ENCODE peak calls at places on chromosomes 13 and 19, in five cellular contexts. O is K562, P is H1, H is GM12878, N is HepG2. U is an unnamed sample.

GRCh38 chr19:16051254-16052025 is 24.9 kb upstream of the TPM4 start:
- DNase-seq in O (no peak), P (no peak), H (no peak), N (no peak), U (peak; percentile 51)

GRCh38 chr13:26991508-26992181 is 180.0 kb downstream of the USP12 start:
- DNase-seq in O (no peak), P (no peak), H (no peak), N (peak; percentile 97), U (no peak)

GRCh38 chr13:64371045-64371444 is 2859.1 kb downstream of the PCDH9 start:
- DNase-seq in O (no peak), P (no peak), H (no peak), N (no peak), U (peak; percentile 37)

GRCh38 chr19:19860756-19861390 is 4.8 kb upstream of the ZNF253 start:
- DNase-seq in O (peak; percentile 11), P (peak; percentile 93), H (no peak), N (no peak), U (no peak)

GRCh38 chr13:23621316-23621645 is 51.1 kb downstream of the TNFRSF19 start:
- DNase-seq in O (no peak), P (no peak), H (no peak), N (peak; percentile 20), U (no peak)

GRCh38 chr13:114109646-114110045 is 22.8 kb downstream of the RASA3 start:
- DNase-seq in O (no peak), P (no peak), H (no peak), N (no peak), U (no peak)

GRCh38 chr13:20411638-20412342 is 113.9 kb downstream of the CRYL1 start:
- DNase-seq in O (no peak), P (no peak), H (peak; percentile 75), N (no peak), U (no peak)

GRCh38 chr19:16429066-16429758 is 42.6 kb downstream of the EPS15L1 start:
- DNase-seq in O (no peak), P (no peak), H (no peak), N (no peak), U (no peak)

GRCh38 chr19:708154-709141 is at the start of gene PALM:
- DNase-seq in O (peak; percentile 82), P (no peak), H (no peak), N (peak; percentile 39), U (no peak)

GRCh38 chr19:5964816-5965565 is 12.9 kb downstream of the RANBP3 start:
- DNase-seq in O (no peak), P (no peak), H (no peak), N (no peak), U (no peak)

GRCh38 chr13:103386341-103386740 is 320.1 kb upstream of the SLC10A2 start:
- DNase-seq in O (no peak), P (no peak), H (no peak), N (no peak), U (no peak)

GRCh38 chr19:38142176-38143035 is 81.6 kb downstream of the DPF1 start:
- DNase-seq in O (peak; percentile 75), P (peak; percentile 41), H (no peak), N (peak; percentile 33), U (no peak)

GRCh38 chr13:99439048-99439447 is 62.2 kb upstream of the TM9SF2 start:
- DNase-seq in O (no peak), P (no peak), H (no peak), N (no peak), U (no peak)

GRCh38 chr13:24997367-24997967 is 98.5 kb upstream of the PABPC3 start:
- DNase-seq in O (peak; percentile 14), P (no peak), H (no peak), N (peak; percentile 22), U (no peak)

GRCh38 chr13:40992678-40993077 is 26.4 kb downstream of the ELF1 start:
- DNase-seq in O (no peak), P (no peak), H (no peak), N (no peak), U (no peak)

GRCh38 chr19:19750131-19750841 is 17.4 kb upstream of the ZNF14 start:
- DNase-seq in O (no peak), P (no peak), H (no peak), N (no peak), U (no peak)

GRCh38 chr19:18397242-18398202 is at the start of gene LRRC25:
- DNase-seq in O (peak; percentile 72), P (no peak), H (no peak), N (no peak), U (no peak)

GRCh38 chr13:40181203-40181845 is 485.1 kb downstream of the FOXO1 start:
- DNase-seq in O (peak; percentile 16), P (no peak), H (no peak), N (peak; percentile 56), U (no peak)

GRCh38 chr13:30708541-30708940 is 26.8 kb upstream of the ALOX5AP start:
- DNase-seq in O (no peak), P (no peak), H (no peak), N (no peak), U (no peak)

GRCh38 chr13:113361406-113361805 is 2.5 kb downstream of the GRTP1 start:
- DNase-seq in O (no peak), P (no peak), H (no peak), N (no peak), U (no peak)

GRCh38 chr13:50276550-50276949 is 261.3 kb downstream of the KCNRG start:
- DNase-seq in O (no peak), P (no peak), H (no peak), N (no peak), U (no peak)

GRCh38 chr19:50204811-50205675 is 1.6 kb downstream of the MYH14 start:
- DNase-seq in O (peak; percentile 81), P (peak; percentile 57), H (no peak), N (peak; percentile 70), U (peak; percentile 65)

GRCh38 chr13:44801990-44802389 is 187.3 kb downstream of the NUFIP1 start:
- DNase-seq in O (no peak), P (no peak), H (no peak), N (no peak), U (no peak)

GRCh38 chr19:51020988-51021651 is 1.6 kb upstream of the KLK10 start:
- DNase-seq in O (peak; percentile 49), P (no peak), H (no peak), N (peak; percentile 40), U (no peak)

GRCh38 chr13:113933901-113934300 is 40.0 kb downstream of the C13orf46 start:
- DNase-seq in O (no peak), P (no peak), H (no peak), N (no peak), U (no peak)

GRCh38 chr13:99724633-99725517 is 223.6 kb downstream of the TM9SF2 start:
- DNase-seq in O (no peak), P (no peak), H (peak; percentile 59), N (no peak), U (no peak)

GRCh38 chr19:43562211-43562697 is 13.1 kb downstream of the XRCC1 start:
- DNase-seq in O (no peak), P (no peak), H (no peak), N (no peak), U (no peak)

GRCh38 chr19:40398417-40399056 is 8.6 kb upstream of the HIPK4 start:
- DNase-seq in O (peak; percentile 92), P (no peak), H (no peak), N (no peak), U (no peak)

GRCh38 chr19:19661141-19661674 is 2.3 kb downstream of the ATP13A1 start:
- DNase-seq in O (no peak), P (no peak), H (no peak), N (no peak), U (no peak)

GRCh38 chr13:23674795-23675640 is 104.8 kb downstream of the TNFRSF19 start:
- DNase-seq in O (no peak), P (no peak), H (no peak), N (peak; percentile 44), U (no peak)

GRCh38 chr19:53553865-53554791 is 16.2 kb downstream of the ZNF331 start:
- DNase-seq in O (no peak), P (no peak), H (peak; percentile 63), N (no peak), U (no peak)

GRCh38 chr19:10269333-10270179 is 1.4 kb upstream of the ICAM1 start:
- DNase-seq in O (peak; percentile 85), P (no peak), H (no peak), N (peak; percentile 51), U (peak; percentile 47)

GRCh38 chr13:44814836-44815235 is 174.4 kb downstream of the NUFIP1 start:
- DNase-seq in O (no peak), P (no peak), H (no peak), N (no peak), U (no peak)

GRCh38 chr19:35407619-35408018 is 36.8 kb downstream of the GPR42 start:
- DNase-seq in O (no peak), P (no peak), H (no peak), N (no peak), U (no peak)

GRCh38 chr19:18322318-18322758 is 538 bp downstream of the LSM4 start:
- DNase-seq in O (peak; percentile 66), P (no peak), H (no peak), N (peak; percentile 74), U (no peak)

GRCh38 chr13:77565635-77566034 is 30.1 kb downstream of the SCEL start:
- DNase-seq in O (peak; percentile 5), P (no peak), H (no peak), N (peak; percentile 3), U (peak; percentile 12)

GRCh38 chr13:113588394-113589111 is 4.0 kb downstream of the TFDP1 start:
- DNase-seq in O (no peak), P (no peak), H (no peak), N (no peak), U (no peak)

GRCh38 chr19:56821675-56822074 is 18.9 kb downstream of the PEG3 start:
- DNase-seq in O (no peak), P (no peak), H (no peak), N (no peak), U (no peak)
- TF ChIP-seq POLR2AphosphoS5 in O (no peak), P (no peak), H (no peak), N (no peak), U (no peak)

GRCh38 chr19:3984584-3984907 is 717 bp downstream of the EEF2 start:
- DNase-seq in O (peak; percentile 55), P (no peak), H (no peak), N (no peak), U (no peak)
- H3K4me3 ChIP-seq in O (peak overlapping the region; percentile 99), P (peak overlapping the region; percentile 97), H (peak overlapping the region; percentile 97), N (peak overlapping the region; percentile 93), U (peak overlapping the region; percentile 95)

GRCh38 chr13:36432106-36432544 is at the start of gene CCNA1:
- DNase-seq in O (peak; percentile 37), P (peak; percentile 69), H (no peak), N (no peak), U (no peak)
- TF ChIP-seq ATF3 in O (no peak), P (no peak), H (no peak), N (no peak), U (no peak)

GRCh38 chr19:41530761-41531301 is 45.1 kb upstream of the CEACAM21 start:
- DNase-seq in O (no peak), P (no peak), H (no peak), N (no peak), U (no peak)
- TF ChIP-seq POLR2AphosphoS5 in O (no peak), P (no peak), H (no peak), N (no peak), U (no peak)